ENCODE peak calls at places on chromosomes 12 and 14, in six cellular contexts. One of them, this sample, is unnamed.

GRCh38 chr12:55717397-55718007 is 1.7 kb downstream of the BLOC1S1 start:
- DNase-seq in neuronal stem cell: no peak
- DNase-seq in PC-9: no peak
- DNase-seq in choroid plexus epithelial cell: peak
- DNase-seq in CD4-positive, CD25-positive, alpha-beta regulatory T cell: no peak
- DNase-seq in HFF-Myc: no peak
- DNase-seq in this sample: no peak

GRCh38 chr12:67482751-67483661 is 165.5 kb upstream of the DYRK2 start:
- DNase-seq in choroid plexus epithelial cell: peak
- DNase-seq in HFF-Myc: peak
- DNase-seq in CD4-positive, CD25-positive, alpha-beta regulatory T cell: peak
- DNase-seq in neuronal stem cell: no peak
- DNase-seq in PC-9: peak
- DNase-seq in this sample: peak

GRCh38 chr12:66130267-66131066 is at the start of gene LLPH:
- DNase-seq in CD4-positive, CD25-positive, alpha-beta regulatory T cell: peak
- DNase-seq in PC-9: peak
- DNase-seq in neuronal stem cell: peak
- DNase-seq in HFF-Myc: peak
- DNase-seq in choroid plexus epithelial cell: peak
- DNase-seq in this sample: peak

GRCh38 chr14:100533647-100534485 is 53.4 kb downstream of the BEGAIN start:
- DNase-seq in PC-9: no peak
- DNase-seq in choroid plexus epithelial cell: no peak
- DNase-seq in CD4-positive, CD25-positive, alpha-beta regulatory T cell: no peak
- DNase-seq in HFF-Myc: no peak
- DNase-seq in neuronal stem cell: no peak
- DNase-seq in this sample: no peak

GRCh38 chr12:94147377-94147990 is 893 bp upstream of the PLXNC1 start:
- DNase-seq in neuronal stem cell: no peak
- DNase-seq in choroid plexus epithelial cell: no peak
- DNase-seq in PC-9: no peak
- DNase-seq in CD4-positive, CD25-positive, alpha-beta regulatory T cell: no peak
- DNase-seq in HFF-Myc: no peak
- DNase-seq in this sample: no peak

GRCh38 chr14:34650786-34651584 is 21.0 kb upstream of the SNX6 start:
- DNase-seq in HFF-Myc: peak
- DNase-seq in neuronal stem cell: no peak
- DNase-seq in choroid plexus epithelial cell: peak
- DNase-seq in PC-9: peak
- DNase-seq in CD4-positive, CD25-positive, alpha-beta regulatory T cell: no peak
- DNase-seq in this sample: peak

GRCh38 chr12:104219908-104220404 is 4.4 kb downstream of the TXNRD1 start:
- DNase-seq in neuronal stem cell: no peak
- DNase-seq in PC-9: peak
- DNase-seq in choroid plexus epithelial cell: peak
- DNase-seq in HFF-Myc: no peak
- DNase-seq in CD4-positive, CD25-positive, alpha-beta regulatory T cell: peak
- DNase-seq in this sample: peak

GRCh38 chr14:50762001-50762930 is 68.7 kb downstream of the NIN start:
- DNase-seq in CD4-positive, CD25-positive, alpha-beta regulatory T cell: no peak
- DNase-seq in PC-9: no peak
- DNase-seq in HFF-Myc: peak
- DNase-seq in neuronal stem cell: no peak
- DNase-seq in choroid plexus epithelial cell: peak
- DNase-seq in this sample: no peak

GRCh38 chr12:46174061-46174662 is 94.7 kb downstream of the SLC38A1 start:
- DNase-seq in CD4-positive, CD25-positive, alpha-beta regulatory T cell: no peak
- DNase-seq in HFF-Myc: no peak
- DNase-seq in neuronal stem cell: no peak
- DNase-seq in choroid plexus epithelial cell: no peak
- DNase-seq in PC-9: no peak
- DNase-seq in this sample: no peak

GRCh38 chr12:127060310-127060847 is 1206.6 kb upstream of the TMEM132C start:
- DNase-seq in PC-9: peak
- DNase-seq in choroid plexus epithelial cell: no peak
- DNase-seq in CD4-positive, CD25-positive, alpha-beta regulatory T cell: no peak
- DNase-seq in HFF-Myc: no peak
- DNase-seq in neuronal stem cell: no peak
- DNase-seq in this sample: no peak

GRCh38 chr12:11755311-11755930 is 105.9 kb downstream of the ETV6 start:
- DNase-seq in choroid plexus epithelial cell: peak
- DNase-seq in CD4-positive, CD25-positive, alpha-beta regulatory T cell: no peak
- DNase-seq in neuronal stem cell: no peak
- DNase-seq in HFF-Myc: no peak
- DNase-seq in PC-9: no peak
- DNase-seq in this sample: no peak

GRCh38 chr14:38788060-38788459 is 315.0 kb downstream of the SEC23A start:
- DNase-seq in CD4-positive, CD25-positive, alpha-beta regulatory T cell: no peak
- DNase-seq in PC-9: no peak
- DNase-seq in neuronal stem cell: no peak
- DNase-seq in HFF-Myc: no peak
- DNase-seq in choroid plexus epithelial cell: no peak
- DNase-seq in this sample: no peak

GRCh38 chr12:128825845-128826244 is 2.1 kb upstream of the SLC15A4 start:
- DNase-seq in CD4-positive, CD25-positive, alpha-beta regulatory T cell: no peak
- DNase-seq in PC-9: no peak
- DNase-seq in HFF-Myc: no peak
- DNase-seq in neuronal stem cell: no peak
- DNase-seq in choroid plexus epithelial cell: no peak
- DNase-seq in this sample: no peak

GRCh38 chr14:97993508-97994019 is 1196.4 kb downstream of the VRK1 start:
- DNase-seq in PC-9: no peak
- DNase-seq in CD4-positive, CD25-positive, alpha-beta regulatory T cell: no peak
- DNase-seq in HFF-Myc: no peak
- DNase-seq in choroid plexus epithelial cell: no peak
- DNase-seq in neuronal stem cell: no peak
- DNase-seq in this sample: no peak

GRCh38 chr14:94689218-94689984 is 77.2 kb downstream of the SERPINA3 start:
- DNase-seq in choroid plexus epithelial cell: peak
- DNase-seq in CD4-positive, CD25-positive, alpha-beta regulatory T cell: no peak
- DNase-seq in neuronal stem cell: peak
- DNase-seq in HFF-Myc: no peak
- DNase-seq in PC-9: no peak
- DNase-seq in this sample: no peak

DNA sequence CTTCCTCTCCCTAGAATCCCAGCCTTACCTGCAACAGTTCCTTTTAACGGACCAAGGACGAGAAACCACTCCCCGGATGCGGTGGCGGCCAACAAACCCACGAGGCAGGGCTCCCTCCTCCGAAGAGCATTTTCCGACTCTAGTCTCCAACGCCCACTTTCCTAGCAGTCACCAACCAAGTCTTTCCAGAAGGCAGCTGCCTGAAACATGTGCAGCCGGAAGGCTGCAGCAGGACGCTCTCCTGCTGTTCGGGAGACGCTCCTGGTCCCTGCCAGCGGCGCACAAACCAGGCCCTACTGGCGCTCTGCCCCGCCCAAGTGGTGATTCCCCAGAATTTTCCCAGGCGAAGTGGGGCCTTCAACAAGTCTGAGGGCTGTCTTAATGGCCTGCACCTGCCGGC is 21.1 kb upstream of the ADAM20 start:
- DNase-seq in choroid plexus epithelial cell: peak
- DNase-seq in HFF-Myc: peak
- DNase-seq in neuronal stem cell: no peak
- DNase-seq in PC-9: no peak
- DNase-seq in CD4-positive, CD25-positive, alpha-beta regulatory T cell: no peak
- DNase-seq in this sample: no peak
- H3K4me3 ChIP-seq in choroid plexus epithelial cell: peak
- H3K4me3 ChIP-seq in HFF-Myc: peak
- H3K4me3 ChIP-seq in neuronal stem cell: no peak
- H3K4me3 ChIP-seq in PC-9: no peak
- H3K4me3 ChIP-seq in CD4-positive, CD25-positive, alpha-beta regulatory T cell: no peak
- H3K4me3 ChIP-seq in this sample: no peak

GRCh38 chr12:132664206-132665148 is 22.7 kb downstream of the POLE start:
- DNase-seq in choroid plexus epithelial cell: no peak
- DNase-seq in PC-9: no peak
- DNase-seq in neuronal stem cell: no peak
- DNase-seq in HFF-Myc: no peak
- DNase-seq in CD4-positive, CD25-positive, alpha-beta regulatory T cell: no peak
- DNase-seq in this sample: no peak
- H3K4me3 ChIP-seq in choroid plexus epithelial cell: no peak
- H3K4me3 ChIP-seq in PC-9: no peak
- H3K4me3 ChIP-seq in neuronal stem cell: no peak
- H3K4me3 ChIP-seq in HFF-Myc: no peak
- H3K4me3 ChIP-seq in CD4-positive, CD25-positive, alpha-beta regulatory T cell: no peak
- H3K4me3 ChIP-seq in this sample: no peak

GRCh38 chr12:1544991-1545700 is 49.2 kb downstream of the FBXL14 start:
- DNase-seq in PC-9: no peak
- DNase-seq in CD4-positive, CD25-positive, alpha-beta regulatory T cell: no peak
- DNase-seq in choroid plexus epithelial cell: peak
- DNase-seq in neuronal stem cell: no peak
- DNase-seq in HFF-Myc: no peak
- DNase-seq in this sample: no peak
- H3K4me3 ChIP-seq in PC-9: no peak
- H3K4me3 ChIP-seq in CD4-positive, CD25-positive, alpha-beta regulatory T cell: no peak
- H3K4me3 ChIP-seq in choroid plexus epithelial cell: no peak
- H3K4me3 ChIP-seq in neuronal stem cell: no peak
- H3K4me3 ChIP-seq in HFF-Myc: no peak
- H3K4me3 ChIP-seq in this sample: no peak

GRCh38 chr12:6775185-6775770 is 3.0 kb downstream of the LAG3 start:
- DNase-seq in CD4-positive, CD25-positive, alpha-beta regulatory T cell: no peak
- DNase-seq in HFF-Myc: no peak
- DNase-seq in choroid plexus epithelial cell: no peak
- DNase-seq in PC-9: no peak
- DNase-seq in neuronal stem cell: no peak
- DNase-seq in this sample: no peak
- H3K4me3 ChIP-seq in CD4-positive, CD25-positive, alpha-beta regulatory T cell: no peak
- H3K4me3 ChIP-seq in HFF-Myc: no peak
- H3K4me3 ChIP-seq in choroid plexus epithelial cell: no peak
- H3K4me3 ChIP-seq in PC-9: no peak
- H3K4me3 ChIP-seq in neuronal stem cell: no peak
- H3K4me3 ChIP-seq in this sample: no peak

GRCh38 chr12:125983784-125984510 is 918.7 kb downstream of the AACS start:
- DNase-seq in neuronal stem cell: peak
- DNase-seq in CD4-positive, CD25-positive, alpha-beta regulatory T cell: no peak
- DNase-seq in HFF-Myc: no peak
- DNase-seq in PC-9: no peak
- DNase-seq in choroid plexus epithelial cell: no peak
- DNase-seq in this sample: no peak
- H3K4me3 ChIP-seq in neuronal stem cell: peak
- H3K4me3 ChIP-seq in CD4-positive, CD25-positive, alpha-beta regulatory T cell: no peak
- H3K4me3 ChIP-seq in HFF-Myc: no peak
- H3K4me3 ChIP-seq in PC-9: peak
- H3K4me3 ChIP-seq in choroid plexus epithelial cell: peak
- H3K4me3 ChIP-seq in this sample: no peak

GRCh38 chr12:51813931-51814310 is 34.6 kb downstream of the FIGNL2 start:
- DNase-seq in neuronal stem cell: no peak
- DNase-seq in choroid plexus epithelial cell: no peak
- DNase-seq in PC-9: no peak
- DNase-seq in CD4-positive, CD25-positive, alpha-beta regulatory T cell: no peak
- DNase-seq in HFF-Myc: no peak
- DNase-seq in this sample: no peak
- H3K4me3 ChIP-seq in neuronal stem cell: peak
- H3K4me3 ChIP-seq in choroid plexus epithelial cell: peak
- H3K4me3 ChIP-seq in PC-9: no peak
- H3K4me3 ChIP-seq in CD4-positive, CD25-positive, alpha-beta regulatory T cell: no peak
- H3K4me3 ChIP-seq in HFF-Myc: peak
- H3K4me3 ChIP-seq in this sample: peak

GRCh38 chr12:122454250-122454721 is 31.8 kb upstream of the CLIP1 start:
- DNase-seq in choroid plexus epithelial cell: no peak
- DNase-seq in PC-9: no peak
- DNase-seq in CD4-positive, CD25-positive, alpha-beta regulatory T cell: no peak
- DNase-seq in neuronal stem cell: no peak
- DNase-seq in HFF-Myc: no peak
- DNase-seq in this sample: no peak
- H3K4me3 ChIP-seq in choroid plexus epithelial cell: no peak
- H3K4me3 ChIP-seq in PC-9: no peak
- H3K4me3 ChIP-seq in CD4-positive, CD25-positive, alpha-beta regulatory T cell: peak
- H3K4me3 ChIP-seq in neuronal stem cell: no peak
- H3K4me3 ChIP-seq in HFF-Myc: no peak
- H3K4me3 ChIP-seq in this sample: no peak

GRCh38 chr14:89615421-89615820 is 198.4 kb upstream of the FOXN3 start:
- DNase-seq in HFF-Myc: no peak
- DNase-seq in PC-9: no peak
- DNase-seq in CD4-positive, CD25-positive, alpha-beta regulatory T cell: no peak
- DNase-seq in neuronal stem cell: no peak
- DNase-seq in choroid plexus epithelial cell: peak
- DNase-seq in this sample: no peak
- H3K4me3 ChIP-seq in HFF-Myc: no peak
- H3K4me3 ChIP-seq in PC-9: no peak
- H3K4me3 ChIP-seq in CD4-positive, CD25-positive, alpha-beta regulatory T cell: peak
- H3K4me3 ChIP-seq in neuronal stem cell: no peak
- H3K4me3 ChIP-seq in choroid plexus epithelial cell: no peak
- H3K4me3 ChIP-seq in this sample: no peak

GRCh38 chr12:124463341-124463861 is 104.0 kb downstream of the NCOR2 start:
- DNase-seq in CD4-positive, CD25-positive, alpha-beta regulatory T cell: no peak
- DNase-seq in neuronal stem cell: peak
- DNase-seq in HFF-Myc: no peak
- DNase-seq in PC-9: no peak
- DNase-seq in choroid plexus epithelial cell: no peak
- DNase-seq in this sample: no peak
- H3K4me3 ChIP-seq in CD4-positive, CD25-positive, alpha-beta regulatory T cell: no peak
- H3K4me3 ChIP-seq in neuronal stem cell: no peak
- H3K4me3 ChIP-seq in HFF-Myc: no peak
- H3K4me3 ChIP-seq in PC-9: no peak
- H3K4me3 ChIP-seq in choroid plexus epithelial cell: no peak
- H3K4me3 ChIP-seq in this sample: no peak

GRCh38 chr12:59086124-59086523 is 165.8 kb upstream of the LRIG3 start:
- DNase-seq in choroid plexus epithelial cell: no peak
- DNase-seq in HFF-Myc: no peak
- DNase-seq in neuronal stem cell: no peak
- DNase-seq in CD4-positive, CD25-positive, alpha-beta regulatory T cell: no peak
- DNase-seq in PC-9: no peak
- DNase-seq in this sample: no peak

GRCh38 chr12:59087077-59087673 is 166.9 kb upstream of the LRIG3 start:
- DNase-seq in neuronal stem cell: no peak
- DNase-seq in PC-9: no peak
- DNase-seq in CD4-positive, CD25-positive, alpha-beta regulatory T cell: no peak
- DNase-seq in HFF-Myc: no peak
- DNase-seq in choroid plexus epithelial cell: peak
- DNase-seq in this sample: no peak

GRCh38 chr12:59084758-59085383 is 164.6 kb upstream of the LRIG3 start:
- DNase-seq in choroid plexus epithelial cell: peak
- DNase-seq in HFF-Myc: peak
- DNase-seq in CD4-positive, CD25-positive, alpha-beta regulatory T cell: no peak
- DNase-seq in PC-9: no peak
- DNase-seq in neuronal stem cell: no peak
- DNase-seq in this sample: peak

GRCh38 chr12:59087691-59088090 is 167.4 kb upstream of the LRIG3 start:
- DNase-seq in CD4-positive, CD25-positive, alpha-beta regulatory T cell: no peak
- DNase-seq in PC-9: no peak
- DNase-seq in choroid plexus epithelial cell: no peak
- DNase-seq in HFF-Myc: no peak
- DNase-seq in neuronal stem cell: no peak
- DNase-seq in this sample: no peak

GRCh38 chr12:59085680-59086079 is 165.4 kb upstream of the LRIG3 start:
- DNase-seq in CD4-positive, CD25-positive, alpha-beta regulatory T cell: no peak
- DNase-seq in choroid plexus epithelial cell: no peak
- DNase-seq in neuronal stem cell: no peak
- DNase-seq in HFF-Myc: no peak
- DNase-seq in PC-9: no peak
- DNase-seq in this sample: no peak
- H3K4me3 ChIP-seq in CD4-positive, CD25-positive, alpha-beta regulatory T cell: no peak
- H3K4me3 ChIP-seq in choroid plexus epithelial cell: no peak
- H3K4me3 ChIP-seq in neuronal stem cell: no peak
- H3K4me3 ChIP-seq in HFF-Myc: no peak
- H3K4me3 ChIP-seq in PC-9: no peak
- H3K4me3 ChIP-seq in this sample: no peak